ENCODE peak calls at places on chromosomes 13 and 19, in four cellular contexts. K is neural progenitor cell, A is DND-41, W is fibroblast of lung. I is an unnamed sample.

GRCh38 chr13:108083056-108083455 is 132.3 kb downstream of the LIG4 start:
- DNase-seq in K (no peak), A (no peak), W (peak; percentile 62), I (no peak)

GRCh38 chr13:73248154-73248553 is 189.3 kb downstream of the KLF5 start:
- DNase-seq in K (no peak), A (no peak), W (no peak), I (no peak)

GRCh38 chr19:31312004-31312403 is 37.2 kb downstream of the TSHZ3 start:
- DNase-seq in K (no peak), A (no peak), W (peak; percentile 93), I (no peak)

GRCh38 chr13:107192289-107192688 is 624.4 kb upstream of the ARGLU1 start:
- DNase-seq in K (peak; percentile 6), A (no peak), W (peak; percentile 60), I (no peak)

GRCh38 chr13:102347490-102347889 is 54.4 kb downstream of the FGF14 start:
- DNase-seq in K (no peak), A (no peak), W (no peak), I (no peak)

GRCh38 chr13:43085545-43085944 is 62.2 kb downstream of the DNAJC15 start:
- DNase-seq in K (no peak), A (no peak), W (peak; percentile 26), I (no peak)

GRCh38 chr13:114231886-114232285 is 2.8 kb upstream of the CDC16 start:
- DNase-seq in K (no peak), A (no peak), W (no peak), I (no peak)

GRCh38 chr19:6800991-6801396 is 28.5 kb downstream of the VAV1 start:
- DNase-seq in K (no peak), A (no peak), W (peak; percentile 89), I (peak; percentile 53)

GRCh38 chr13:49441846-49442245 is 2.0 kb downstream of the CAB39L start:
- DNase-seq in K (no peak), A (no peak), W (peak; percentile 89), I (no peak)

GRCh38 chr19:13130886-13131490 is 12.9 kb downstream of the NACC1 start:
- DNase-seq in K (no peak), A (no peak), W (no peak), I (no peak)

GRCh38 chr13:40388617-40389016 is 277.8 kb downstream of the FOXO1 start:
- DNase-seq in K (no peak), A (peak; percentile 92), W (peak; percentile 58), I (peak; percentile 77)

GRCh38 chr19:12933287-12934072 is at the start of gene FARSA:
- DNase-seq in K (peak; percentile 94), A (peak; percentile 92), W (peak; percentile 88), I (peak; percentile 94)

GRCh38 chr19:7520131-7521051 is 2.0 kb upstream of the MCOLN1 start:
- DNase-seq in K (no peak), A (no peak), W (no peak), I (no peak)

GRCh38 chr19:54190942-54191670 is at the start of gene TSEN34:
- DNase-seq in K (peak; percentile 92), A (peak; percentile 89), W (no peak), I (peak; percentile 91)

GRCh38 chr19:43589277-43589676 is 6.7 kb downstream of the IRGQ start:
- DNase-seq in K (no peak), A (no peak), W (no peak), I (no peak)

GRCh38 chr13:25490236-25490635 is 118.5 kb downstream of the ATP8A2 start:
- DNase-seq in K (no peak), A (no peak), W (no peak), I (no peak)

GRCh38 chr19:22257381-22257780 is 28.9 kb upstream of the ZNF729 start:
- DNase-seq in K (no peak), A (no peak), W (no peak), I (no peak)

GRCh38 chr13:79614519-79614918 is 133.6 kb downstream of the NDFIP2 start:
- DNase-seq in K (no peak), A (no peak), W (no peak), I (no peak)

GRCh38 chr13:37141011-37141410 is 35.5 kb upstream of the CSNK1A1L start:
- DNase-seq in K (no peak), A (no peak), W (peak; percentile 88), I (no peak)

GRCh38 chr19:13091400-13092161 is 11.1 kb downstream of the LYL1 start:
- DNase-seq in K (peak; percentile 59), A (no peak), W (peak; percentile 97), I (no peak)

GRCh38 chr19:51097796-51098195 is 10.4 kb downstream of the CTU1 start:
- DNase-seq in K (no peak), A (no peak), W (no peak), I (no peak)

GRCh38 chr13:57624565-57625435 is 6.7 kb upstream of the PCDH17 start:
- DNase-seq in K (peak; percentile 86), A (no peak), W (peak; percentile 58), I (peak; percentile 18)

GRCh38 chr13:110063490-110063889 is 243.5 kb downstream of the COL4A1 start:
- DNase-seq in K (no peak), A (no peak), W (no peak), I (no peak)

GRCh38 chr19:18090545-18091216 is 3.9 kb upstream of the IL12RB1 start:
- DNase-seq in K (no peak), A (no peak), W (no peak), I (no peak)

GRCh38 chr13:51230473-51231105 is 8.4 kb downstream of the FAM124A start:
- DNase-seq in K (no peak), A (no peak), W (peak; percentile 32), I (no peak)
- TF ChIP-seq EZH2 in K (no peak), A (no peak), W (no peak), I (no peak)

DNA sequence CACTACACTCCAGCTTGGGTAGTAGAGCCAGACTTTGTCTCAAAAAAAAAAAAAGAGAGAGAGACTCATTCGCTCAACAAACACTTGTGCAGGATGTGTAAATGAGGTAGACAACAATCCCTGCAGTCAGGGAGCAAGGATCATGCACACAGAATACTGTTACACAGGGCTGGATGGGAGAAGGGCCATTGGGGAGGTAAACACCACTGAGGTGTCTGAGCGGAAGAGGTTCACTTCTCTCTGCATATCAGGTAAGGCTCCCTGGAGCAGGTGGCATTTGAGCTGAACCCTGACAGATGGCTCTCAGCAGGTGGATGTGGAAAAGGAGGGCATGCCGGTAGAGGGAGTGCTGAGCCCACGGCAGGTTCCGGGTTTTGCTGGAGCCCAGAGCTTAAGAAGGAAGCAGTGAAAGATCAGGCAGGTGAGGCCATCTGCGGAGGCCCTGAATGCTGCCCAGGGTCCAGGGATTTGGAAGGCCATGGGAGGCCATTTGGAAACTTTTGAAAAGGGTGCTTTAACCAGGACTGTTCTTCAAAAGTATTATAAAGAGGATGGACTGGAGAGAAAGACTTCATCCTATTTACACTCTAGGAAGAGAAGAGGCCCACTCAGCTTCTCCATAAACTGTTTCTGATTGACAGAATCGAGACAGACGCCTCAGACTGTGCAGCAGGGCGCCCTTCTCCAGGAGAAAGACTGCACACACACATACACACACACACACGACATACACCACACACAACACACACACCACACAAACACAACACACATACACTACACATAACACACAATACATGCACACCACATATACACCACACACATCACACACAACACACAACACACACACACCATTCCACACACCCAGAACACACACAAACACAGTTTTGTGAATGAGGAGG is 199.4 kb downstream of the USP12 start:
- DNase-seq in K (peak; percentile 58), A (peak; percentile 10), W (no peak), I (peak; percentile 31)
- TF ChIP-seq CTCF in K (peak; percentile 54), A (peak; percentile 54), W (peak; percentile 53), I (peak; percentile 38)

GRCh38 chr19:39265321-39265916 is 2.8 kb upstream of the IFNL2 start:
- DNase-seq in K (peak; percentile 36), A (no peak), W (no peak), I (no peak)

GRCh38 chr19:39264306-39265290 is 3.6 kb upstream of the IFNL2 start:
- DNase-seq in K (peak; percentile 76), A (no peak), W (peak; percentile 9), I (no peak)

GRCh38 chr19:39261704-39262103 is 6.5 kb upstream of the IFNL2 start:
- DNase-seq in K (no peak), A (no peak), W (no peak), I (no peak)

GRCh38 chr19:39262496-39262895 is 5.7 kb upstream of the IFNL2 start:
- DNase-seq in K (no peak), A (no peak), W (no peak), I (no peak)

GRCh38 chr19:39263912-39264305 is 4.3 kb upstream of the IFNL2 start:
- DNase-seq in K (peak; percentile 23), A (no peak), W (no peak), I (no peak)
- TF ChIP-seq EZH2 in K (no peak), A (no peak), W (no peak), I (no peak)

DNA sequence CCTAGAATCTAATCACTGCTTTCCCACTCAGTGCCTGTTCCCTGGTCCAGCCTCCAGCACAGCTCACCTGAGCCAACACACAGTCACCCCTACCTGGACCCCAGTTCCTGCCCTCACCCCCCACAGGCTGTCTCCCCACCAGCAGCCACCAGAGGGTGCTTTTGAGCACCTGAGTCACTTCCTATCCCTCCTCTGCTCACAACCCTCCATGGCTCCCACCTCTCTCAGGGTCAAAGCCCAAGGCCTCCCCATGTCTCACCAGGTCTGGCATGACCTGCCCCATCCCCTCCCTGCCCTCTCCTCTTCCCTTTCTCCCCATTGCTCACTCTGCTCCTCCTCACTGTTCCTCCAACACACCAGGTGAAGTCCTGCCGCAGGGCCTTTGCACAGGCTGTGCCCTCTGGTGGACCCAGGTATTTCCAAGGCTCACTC is 7.1 kb upstream of the DPP9 start:
- DNase-seq in K (no peak), A (peak; percentile 60), W (no peak), I (peak; percentile 29)
- TF ChIP-seq CTCF in K (peak; percentile 52), A (peak; percentile 72), W (peak; percentile 59), I (peak; percentile 66)

DNA sequence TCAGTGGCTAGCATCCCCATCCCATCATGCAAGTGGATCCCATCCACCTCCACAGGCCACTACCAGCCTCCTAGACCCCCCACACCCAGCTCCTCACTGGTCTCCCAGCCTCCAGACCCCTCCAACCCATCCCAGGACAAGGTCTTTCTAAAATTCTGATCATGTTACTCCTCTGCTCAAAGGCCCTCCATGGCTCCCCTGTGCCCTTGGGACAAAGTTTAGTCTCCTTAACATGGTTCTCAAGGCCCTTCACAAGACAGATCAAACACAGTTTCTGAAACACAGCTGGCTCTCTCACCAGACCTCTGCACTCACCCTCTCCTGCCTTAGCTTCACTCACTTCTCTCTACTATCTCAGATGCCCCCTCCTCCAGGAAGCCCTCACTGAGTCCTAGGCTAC is 9.3 kb downstream of the CEACAM19 start:
- DNase-seq in K (no peak), A (no peak), W (no peak), I (no peak)
- TF ChIP-seq EZH2 in K (no peak), A (no peak), W (no peak), I (no peak)

GRCh38 chr19:38076337-38076736 is 147.7 kb downstream of the DPF1 start:
- DNase-seq in K (no peak), A (no peak), W (no peak), I (no peak)

GRCh38 chr19:38070573-38070972 is 153.4 kb downstream of the DPF1 start:
- DNase-seq in K (no peak), A (no peak), W (peak; percentile 78), I (no peak)

GRCh38 chr19:38072776-38073411 is 151.1 kb downstream of the DPF1 start:
- DNase-seq in K (no peak), A (no peak), W (no peak), I (no peak)

GRCh38 chr19:38071647-38072046 is 152.4 kb downstream of the DPF1 start:
- DNase-seq in K (no peak), A (no peak), W (no peak), I (no peak)

GRCh38 chr19:38073806-38074685 is 150.0 kb downstream of the DPF1 start:
- DNase-seq in K (peak; percentile 90), A (no peak), W (no peak), I (no peak)
- TF ChIP-seq CTCF in K (peak; percentile 67), A (no peak), W (no peak), I (no peak)